ENCODE peak calls at places on chromosome 6, in six cellular contexts. P, Z, A, T, U and V are unnamed samples.

GRCh38 chr6:93566285-93566684 is 146.9 kb upstream of the EPHA7 start:
- DNase-seq in P (no peak), Z (no peak), A (no peak), T (no peak), U (no peak), V (no peak)

GRCh38 chr6:160348552-160349441 is 619 bp downstream of the SLC22A3 start:
- DNase-seq in P (no peak), Z (no peak), A (no peak), T (no peak), U (no peak), V (peak)

GRCh38 chr6:28090902-28091586 is 10.7 kb downstream of the ZNF165 start:
- DNase-seq in P (no peak), Z (peak), A (no peak), T (no peak), U (no peak), V (no peak)

GRCh38 chr6:83221886-83222479 is 28.8 kb downstream of the RWDD2A start:
- DNase-seq in P (no peak), Z (no peak), A (peak), T (no peak), U (peak), V (no peak)

GRCh38 chr6:140857734-140858380 is 1274.9 kb upstream of the GJE1 start:
- DNase-seq in P (no peak), Z (no peak), A (peak), T (no peak), U (no peak), V (no peak)

GRCh38 chr6:163662604-163663225 is 248.2 kb downstream of the QKI start:
- DNase-seq in P (no peak), Z (no peak), A (no peak), T (no peak), U (no peak), V (no peak)

GRCh38 chr6:111888928-111889696 is 15.9 kb upstream of the FYN start:
- DNase-seq in P (no peak), Z (no peak), A (no peak), T (no peak), U (no peak), V (no peak)

GRCh38 chr6:87066449-87067288 is 28.2 kb downstream of the CGA start:
- DNase-seq in P (no peak), Z (no peak), A (peak), T (peak), U (peak), V (no peak)

GRCh38 chr6:97668716-97669115 is 385.7 kb upstream of the MMS22L start:
- DNase-seq in P (no peak), Z (peak), A (no peak), T (no peak), U (peak), V (no peak)

GRCh38 chr6:141925001-141925400 is 207.7 kb upstream of the GJE1 start:
- DNase-seq in P (no peak), Z (no peak), A (no peak), T (no peak), U (no peak), V (no peak)

GRCh38 chr6:126716012-126716411 is 376.1 kb downstream of the CENPW start:
- DNase-seq in P (no peak), Z (no peak), A (no peak), T (no peak), U (no peak), V (no peak)

GRCh38 chr6:127945434-127946097 is 44.7 kb upstream of the THEMIS start:
- DNase-seq in P (no peak), Z (no peak), A (no peak), T (no peak), U (no peak), V (no peak)
- TF ChIP-seq CTCF in P (no peak), Z (no peak), A (no peak), T (no peak), U (no peak), V (no peak)

DNA sequence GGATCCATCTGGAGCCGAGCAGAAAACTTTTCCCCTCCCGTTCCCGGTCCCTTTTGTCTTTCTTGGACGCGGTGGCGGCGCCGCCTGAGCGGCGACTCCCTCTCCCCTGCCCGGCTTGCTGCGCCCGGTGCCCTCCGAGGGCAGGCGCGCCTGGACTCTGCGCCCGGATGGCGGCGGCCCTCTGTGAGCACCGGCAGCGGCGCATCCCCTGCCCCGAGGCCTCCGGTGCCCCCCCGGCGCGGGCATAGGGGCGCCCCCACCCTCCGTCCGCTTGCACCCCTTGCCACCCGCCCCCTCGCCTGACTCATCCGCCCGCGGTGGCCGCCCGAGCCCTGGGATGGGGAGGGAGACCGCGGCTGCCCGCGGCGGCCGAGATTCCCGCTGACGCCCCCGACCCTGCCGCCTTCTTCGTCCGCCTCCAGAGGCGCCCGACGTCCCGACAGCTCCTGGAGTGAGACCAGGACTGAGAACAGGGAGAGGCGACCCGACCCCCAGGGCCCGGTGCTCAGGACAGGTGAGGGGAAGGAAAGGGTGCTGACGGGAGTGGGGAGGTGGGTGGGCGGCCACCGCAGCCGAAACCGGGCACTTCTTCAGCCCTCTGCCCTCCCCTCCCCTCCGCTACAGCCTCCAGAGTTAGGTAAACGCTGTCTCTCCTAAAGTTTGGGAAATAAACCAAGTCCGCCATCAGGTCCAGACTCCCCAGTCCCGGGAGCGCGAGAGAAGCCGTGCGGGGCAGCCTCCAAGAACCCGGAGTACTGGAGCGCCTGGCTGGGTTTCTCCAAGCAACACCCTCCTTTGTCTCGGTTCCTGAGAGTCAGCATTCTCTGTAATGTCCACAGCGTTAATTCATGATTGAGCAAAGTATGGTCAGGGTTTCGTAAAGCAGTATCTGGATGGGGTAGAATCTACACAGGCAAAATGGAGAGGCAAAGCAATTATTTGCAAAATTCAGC is at the start of gene TMEM200A:
- DNase-seq in P (no peak), Z (peak), A (no peak), T (no peak), U (peak), V (peak)
- TF ChIP-seq CTCF in P (no peak), Z (no peak), A (no peak), T (no peak), U (no peak), V (peak)

DNA sequence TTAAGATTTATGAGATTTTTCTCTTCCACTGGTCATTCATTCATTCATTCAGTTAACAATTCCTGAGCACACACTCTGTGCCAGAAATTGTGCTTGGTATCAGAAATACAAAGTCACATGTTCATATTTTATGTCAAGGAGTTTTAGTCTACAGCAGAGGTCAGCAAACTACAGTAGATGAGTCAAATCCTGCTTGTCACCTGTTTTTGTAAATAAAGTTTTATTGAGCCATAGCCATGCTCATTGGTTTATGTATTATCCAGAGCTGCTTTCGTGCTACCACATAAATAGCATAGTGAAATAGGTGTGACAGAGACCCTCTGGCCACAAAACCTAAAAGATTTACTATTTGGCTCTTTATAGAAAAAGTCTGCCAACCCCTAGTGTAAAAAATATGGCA is 46.8 kb downstream of the THEMIS start:
- DNase-seq in P (no peak), Z (no peak), A (no peak), T (no peak), U (no peak), V (no peak)
- TF ChIP-seq CTCF in P (no peak), Z (no peak), A (no peak), T (peak), U (no peak), V (no peak)

GRCh38 chr6:136290406-136291010 is 862 bp upstream of the BCLAF1 start:
- DNase-seq in P (peak), Z (peak), A (peak), T (peak), U (peak), V (no peak)
- TF ChIP-seq CTCF in P (no peak), Z (no peak), A (no peak), T (peak), U (no peak), V (no peak)

GRCh38 chr6:23601811-23602340 is 524.1 kb upstream of the NRSN1 start:
- DNase-seq in P (no peak), Z (no peak), A (no peak), T (no peak), U (no peak), V (no peak)
- TF ChIP-seq CTCF in P (no peak), Z (no peak), A (no peak), T (no peak), U (no peak), V (no peak)

GRCh38 chr6:124007266-124007665 is 203.6 kb downstream of the NKAIN2 start:
- DNase-seq in P (no peak), Z (no peak), A (no peak), T (no peak), U (no peak), V (no peak)
- TF ChIP-seq CTCF in P (no peak), Z (no peak), A (no peak), T (no peak), U (no peak), V (no peak)